ENCODE peak calls at places on chromosome 13, in four cellular contexts. W is stimulated activated CD4-positive, alpha-beta T cell treated with anti-CD3 and anti-CD28 coated beads, Interleukin-1b, Interleukin-23, amount 100 ng/mL, for 24 hours; R is NCI-H2171; I is KBM-7. U is an unnamed sample.

GRCh38 chr13:113401452-113402415 is 37.8 kb upstream of the GRTP1 start:
- DNase-seq in W (no peak), R (no peak), I (no peak), U (no peak)

GRCh38 chr13:63005625-63006024 is 1590.0 kb upstream of the PCDH20 start:
- DNase-seq in W (no peak), R (no peak), I (no peak), U (no peak)

GRCh38 chr13:113726961-113727411 is 32.0 kb upstream of the TMEM255B start:
- DNase-seq in W (no peak), R (no peak), I (no peak), U (no peak)

GRCh38 chr13:103006706-103007426 is 59.4 kb downstream of the SLC10A2 start:
- DNase-seq in W (no peak), R (peak; percentile 3), I (no peak), U (no peak)

GRCh38 chr13:95099541-95099940 is 201.7 kb downstream of the ABCC4 start:
- DNase-seq in W (no peak), R (no peak), I (no peak), U (no peak)

GRCh38 chr13:40508112-40508511 is 158.3 kb downstream of the FOXO1 start:
- DNase-seq in W (no peak), R (no peak), I (no peak), U (no peak)

GRCh38 chr13:102707465-102707864 is 12.6 kb upstream of the METTL21C start:
- DNase-seq in W (no peak), R (no peak), I (no peak), U (no peak)

GRCh38 chr13:24706886-24707585 is 26.8 kb downstream of the ATP12A start:
- DNase-seq in W (no peak), R (no peak), I (no peak), U (no peak)

GRCh38 chr13:73000027-73000674 is 58.7 kb upstream of the KLF5 start:
- DNase-seq in W (no peak), R (no peak), I (peak; percentile 57), U (no peak)

GRCh38 chr13:111652676-111653075 is 332.2 kb downstream of the TEX29 start:
- DNase-seq in W (no peak), R (no peak), I (no peak), U (no peak)

GRCh38 chr13:96768524-96768923 is 225.8 kb downstream of the OXGR1 start:
- DNase-seq in W (no peak), R (no peak), I (no peak), U (no peak)

GRCh38 chr13:40345149-40345514 is 321.3 kb downstream of the FOXO1 start:
- DNase-seq in W (no peak), R (no peak), I (no peak), U (no peak)

GRCh38 chr13:66353664-66354063 is 876.5 kb downstream of the PCDH9 start:
- DNase-seq in W (no peak), R (no peak), I (no peak), U (no peak)

GRCh38 chr13:40666905-40667621 is 622 bp upstream of the FOXO1 start:
- DNase-seq in W (no peak), R (no peak), I (peak; percentile 56), U (peak; percentile 47)

GRCh38 chr13:101264931-101265330 is 151.4 kb downstream of the NALCN start:
- DNase-seq in W (no peak), R (no peak), I (no peak), U (no peak)

GRCh38 chr13:99955747-99956472 is 15.7 kb downstream of the ZIC5 start:
- DNase-seq in W (no peak), R (no peak), I (no peak), U (peak; percentile 64)

GRCh38 chr13:97967948-97968347 is 14.5 kb downstream of the IPO5 start:
- DNase-seq in W (no peak), R (no peak), I (no peak), U (no peak)

GRCh38 chr13:26562538-26562890 is 5.0 kb downstream of the WASF3 start:
- DNase-seq in W (no peak), R (no peak), I (no peak), U (no peak)

GRCh38 chr13:74871671-74872070 is 610.3 kb downstream of the TBC1D4 start:
- DNase-seq in W (no peak), R (no peak), I (no peak), U (no peak)

GRCh38 chr13:113903361-113903760 is 39.5 kb upstream of the GAS6 start:
- DNase-seq in W (no peak), R (no peak), I (no peak), U (no peak)

GRCh38 chr13:106835477-106835876 is 267.5 kb upstream of the ARGLU1 start:
- DNase-seq in W (no peak), R (no peak), I (no peak), U (no peak)

GRCh38 chr13:26628706-26629105 is 71.2 kb downstream of the WASF3 start:
- DNase-seq in W (no peak), R (no peak), I (no peak), U (no peak)

GRCh38 chr13:48448285-48448962 is 35.5 kb upstream of the LPAR6 start:
- DNase-seq in W (no peak), R (no peak), I (no peak), U (no peak)

GRCh38 chr13:65882810-65883209 is 1347.3 kb downstream of the PCDH9 start:
- DNase-seq in W (no peak), R (no peak), I (no peak), U (no peak)

GRCh38 chr13:91632071-91632470 is 233.7 kb downstream of the GPC5 start:
- DNase-seq in W (no peak), R (no peak), I (no peak), U (no peak)

GRCh38 chr13:106532111-106532929 is 3.1 kb downstream of the EFNB2 start:
- DNase-seq in W (no peak), R (no peak), I (no peak), U (no peak)

GRCh38 chr13:94764576-94765321 is 52.4 kb upstream of the SOX21 start:
- DNase-seq in W (no peak), R (no peak), I (no peak), U (no peak)

GRCh38 chr13:99434258-99434788 is 66.9 kb upstream of the TM9SF2 start:
- DNase-seq in W (peak; percentile 52), R (no peak), I (no peak), U (no peak)

GRCh38 chr13:51502206-51502651 is 49.4 kb upstream of the INTS6 start:
- DNase-seq in W (no peak), R (no peak), I (no peak), U (no peak)

GRCh38 chr13:84641491-84641890 is 759.2 kb upstream of the SLITRK1 start:
- DNase-seq in W (no peak), R (no peak), I (no peak), U (no peak)

GRCh38 chr13:75305057-75305456 is 176.9 kb downstream of the TBC1D4 start:
- DNase-seq in W (no peak), R (no peak), I (no peak), U (no peak)

GRCh38 chr13:42486711-42487198 is 87.2 kb upstream of the TNFSF11 start:
- DNase-seq in W (no peak), R (no peak), I (peak; percentile 44), U (no peak)

GRCh38 chr13:74047925-74048324 is 86.3 kb downstream of the KLF12 start:
- DNase-seq in W (no peak), R (no peak), I (no peak), U (no peak)

U was measured in mesothelial cell of epicardium.